ENCODE peak calls at places on chromosomes 6 and 20, in six cellular contexts. T, R, W, P, B and Z are unnamed samples.

GRCh38 chr20:3640259-3640658 is 22.9 kb downstream of the GFRA4 start:
- DNase-seq in P (no peak), T (no peak), W (no peak), B (no peak), R (no peak), Z (no peak)

GRCh38 chr6:26525818-26526217 is 12.3 kb upstream of the HMGN4 start:
- DNase-seq in T (no peak), P (no peak), W (no peak), R (no peak), B (no peak), Z (no peak)

GRCh38 chr20:19249515-19249914 is 37.1 kb downstream of the SLC24A3 start:
- DNase-seq in T (no peak), B (no peak), W (no peak), R (no peak), P (no peak), Z (no peak)

GRCh38 chr6:2765896-2766766 is 938 bp downstream of the WRNIP1 start:
- DNase-seq in P (peak; percentile 83), W (peak; percentile 57), R (no peak), T (no peak), B (peak; percentile 79), Z (peak; percentile 39)

GRCh38 chr6:6230286-6230685 is 90.2 kb downstream of the F13A1 start:
- DNase-seq in T (no peak), B (no peak), P (no peak), R (no peak), W (no peak), Z (no peak)

GRCh38 chr6:164039954-164040375 is 625.4 kb downstream of the QKI start:
- DNase-seq in P (peak; percentile 76), W (peak; percentile 36), R (no peak), T (no peak), B (no peak), Z (no peak)

GRCh38 chr6:28274888-28275287 is 6.5 kb upstream of the PGBD1 start:
- DNase-seq in P (no peak), R (no peak), W (no peak), T (no peak), B (no peak), Z (no peak)

GRCh38 chr6:26216886-26217713 is 129.9 kb downstream of the HFE start:
- DNase-seq in B (peak; percentile 54), T (no peak), R (peak; percentile 76), P (peak; percentile 87), W (peak; percentile 78), Z (peak; percentile 91)

GRCh38 chr20:53872081-53872541 is 198.3 kb downstream of the BCAS1 start:
- DNase-seq in T (no peak), P (no peak), R (no peak), W (no peak), B (no peak), Z (no peak)

GRCh38 chr6:4370066-4370465 is 234.7 kb upstream of the ECI2 start:
- DNase-seq in R (no peak), T (no peak), B (peak; percentile 82), P (no peak), W (no peak), Z (no peak)

GRCh38 chr20:51547951-51548350 is 5.4 kb upstream of the NFATC2 start:
- DNase-seq in R (no peak), B (no peak), W (no peak), P (no peak), T (no peak), Z (no peak)

GRCh38 chr6:74870403-74870802 is 335.4 kb downstream of the COL12A1 start:
- DNase-seq in T (peak; percentile 30), P (no peak), W (no peak), B (no peak), R (no peak), Z (peak; percentile 12)

GRCh38 chr6:29845405-29846006 is 17.9 kb downstream of the HLA-G start:
- DNase-seq in B (no peak), T (no peak), W (no peak), R (no peak), P (no peak), Z (peak; percentile 8)

GRCh38 chr6:158536084-158536890 is 23.6 kb upstream of the TMEM181 start:
- DNase-seq in W (peak; percentile 72), R (no peak), T (peak; percentile 92), P (peak; percentile 88), B (peak; percentile 87), Z (peak; percentile 90)

GRCh38 chr20:39849664-39850063 is 839.4 kb downstream of the MAFB start:
- DNase-seq in R (peak; percentile 11), P (peak; percentile 72), T (no peak), W (peak; percentile 89), B (peak; percentile 93), Z (no peak)

GRCh38 chr20:22615425-22615824 is 31.1 kb upstream of the FOXA2 start:
- DNase-seq in B (no peak), T (no peak), R (no peak), P (no peak), W (no peak), Z (no peak)

GRCh38 chr6:106519460-106520394 is 109.6 kb downstream of the RTN4IP1 start:
- DNase-seq in R (no peak), B (peak; percentile 88), W (no peak), P (peak; percentile 64), T (no peak), Z (no peak)

GRCh38 chr20:32289661-32290431 is 12.4 kb downstream of the KIF3B start:
- DNase-seq in W (no peak), R (no peak), B (no peak), P (no peak), T (peak; percentile 80), Z (peak; percentile 90)

GRCh38 chr20:62361799-62362589 is 5.1 kb downstream of the LAMA5 start:
- DNase-seq in P (peak; percentile 90), W (peak; percentile 45), R (no peak), T (peak; percentile 62), B (no peak), Z (peak; percentile 99)

GRCh38 chr6:152552616-152553209 is 84.4 kb downstream of the SYNE1 start:
- DNase-seq in R (no peak), T (peak; percentile 37), W (peak; percentile 57), B (peak; percentile 70), P (peak; percentile 74), Z (peak; percentile 68)

GRCh38 chr6:136969433-136969832 is 47.3 kb downstream of the SLC35D3 start:
- DNase-seq in T (no peak), R (no peak), B (no peak), W (peak; percentile 26), P (no peak), Z (no peak)

GRCh38 chr6:33610779-33611421 is 10.2 kb upstream of the ITPR3 start:
- DNase-seq in R (no peak), W (no peak), T (no peak), P (no peak), B (no peak), Z (no peak)